ENCODE peak calls at places on chromosome 18, in ten cellular contexts. M is CD8-positive, alpha-beta T cell; I is transverse colon; D is AG10803; R is heart right ventricle; U is astrocyte of the spinal cord; G is omental fat pad; L is fibroblast of mammary gland; X is upper lobe of right lung; N is HFFc6. E is an unnamed sample.

GRCh38 chr18:23857756-23858155 is 156.8 kb upstream of the TTC39C start:
- DNase-seq in M (no peak), I (no peak), D (peak), R (no peak), U (peak), G (no peak), L (no peak), X (peak), N (peak), E (no peak)

GRCh38 chr18:13455960-13456471 is 237.5 kb downstream of the LDLRAD4 start:
- DNase-seq in M (no peak), I (no peak), D (no peak), R (no peak), U (no peak), G (no peak), L (no peak), X (no peak), N (no peak), E (no peak)

GRCh38 chr18:49123431-49123830 is 172.7 kb upstream of the SMAD7 start:
- DNase-seq in M (no peak), I (no peak), D (no peak), R (no peak), U (peak), G (no peak), L (peak), X (no peak), N (no peak), E (no peak)

GRCh38 chr18:80196528-80197320 is 50.6 kb downstream of the PARD6G start:
- DNase-seq in M (no peak), I (no peak), D (peak), R (no peak), U (peak), G (no peak), L (peak), X (no peak), N (peak), E (peak)

GRCh38 chr18:73717570-73717969 is 430.1 kb downstream of the FBXO15 start:
- DNase-seq in M (no peak), I (no peak), D (peak), R (no peak), U (peak), G (no peak), L (peak), X (no peak), N (peak), E (no peak)

GRCh38 chr18:68478246-68478645 is 236.7 kb downstream of the TMX3 start:
- DNase-seq in M (no peak), I (no peak), D (no peak), R (no peak), U (no peak), G (no peak), L (no peak), X (no peak), N (no peak), E (no peak)

GRCh38 chr18:6997802-6998201 is 119.8 kb downstream of the LAMA1 start:
- DNase-seq in M (no peak), I (no peak), D (peak), R (no peak), U (no peak), G (no peak), L (peak), X (no peak), N (no peak), E (no peak)

GRCh38 chr18:77067315-77068061 is 65.1 kb downstream of the MBP start:
- DNase-seq in M (peak), I (peak), D (peak), R (peak), U (peak), G (no peak), L (peak), X (peak), N (peak), E (peak)

GRCh38 chr18:8685141-8685913 is 20.0 kb upstream of the MTCL1 start:
- DNase-seq in M (no peak), I (no peak), D (peak), R (no peak), U (peak), G (no peak), L (peak), X (no peak), N (no peak), E (no peak)

GRCh38 chr18:35525795-35526475 is 28.2 kb upstream of the INO80C start:
- DNase-seq in M (no peak), I (no peak), D (no peak), R (no peak), U (no peak), G (no peak), L (no peak), X (no peak), N (no peak), E (no peak)

GRCh38 chr18:1797265-1797664 is 774.0 kb downstream of the METTL4 start:
- DNase-seq in M (no peak), I (no peak), D (no peak), R (no peak), U (no peak), G (no peak), L (no peak), X (no peak), N (no peak), E (no peak)

GRCh38 chr18:62425465-62426190 is 97.2 kb upstream of the ZCCHC2 start:
- DNase-seq in M (peak), I (peak), D (peak), R (peak), U (peak), G (peak), L (peak), X (no peak), N (peak), E (peak)

GRCh38 chr18:49476664-49477411 is 10.2 kb downstream of the C18orf32 start:
- DNase-seq in M (no peak), I (no peak), D (peak), R (no peak), U (peak), G (no peak), L (peak), X (peak), N (peak), E (peak)

GRCh38 chr18:12849548-12849947 is 34.5 kb downstream of the PTPN2 start:
- DNase-seq in M (no peak), I (no peak), D (no peak), R (no peak), U (no peak), G (no peak), L (no peak), X (no peak), N (no peak), E (peak)

GRCh38 chr18:38961880-38962279 is 1396.3 kb upstream of the CELF4 start:
- DNase-seq in M (no peak), I (no peak), D (no peak), R (no peak), U (no peak), G (no peak), L (no peak), X (no peak), N (no peak), E (no peak)

GRCh38 chr18:12366794-12367193 is 10.2 kb downstream of the AFG3L2 start:
- DNase-seq in M (no peak), I (no peak), D (no peak), R (no peak), U (no peak), G (no peak), L (no peak), X (no peak), N (no peak), E (no peak)

GRCh38 chr18:13576598-13576997 is 149.8 kb downstream of the FAM210A start:
- DNase-seq in M (no peak), I (no peak), D (no peak), R (no peak), U (no peak), G (no peak), L (no peak), X (no peak), N (no peak), E (no peak)

GRCh38 chr18:59383831-59384230 is 24.8 kb upstream of the LMAN1 start:
- DNase-seq in M (no peak), I (no peak), D (no peak), R (no peak), U (no peak), G (no peak), L (no peak), X (no peak), N (no peak), E (no peak)

GRCh38 chr18:32237024-32237423 is 47.2 kb downstream of the MEP1B start:
- DNase-seq in M (no peak), I (no peak), D (no peak), R (no peak), U (no peak), G (no peak), L (no peak), X (no peak), N (no peak), E (no peak)

GRCh38 chr18:30811580-30811979 is 231.0 kb downstream of the DSC3 start:
- DNase-seq in M (no peak), I (no peak), D (no peak), R (no peak), U (no peak), G (no peak), L (no peak), X (no peak), N (no peak), E (no peak)

GRCh38 chr18:63111549-63112402 is 207.8 kb downstream of the BCL2 start:
- DNase-seq in M (no peak), I (no peak), D (no peak), R (peak), U (no peak), G (no peak), L (no peak), X (no peak), N (no peak), E (no peak)

GRCh38 chr18:56711706-56712445 is 60.7 kb downstream of the WDR7 start:
- DNase-seq in M (no peak), I (no peak), D (peak), R (no peak), U (no peak), G (no peak), L (peak), X (no peak), N (no peak), E (peak)

GRCh38 chr18:8912348-8913057 is 190.0 kb upstream of the NDUFV2 start:
- DNase-seq in M (no peak), I (peak), D (no peak), R (no peak), U (no peak), G (no peak), L (no peak), X (peak), N (no peak), E (no peak)

GRCh38 chr18:13700153-13700552 is 26.2 kb downstream of the FAM210A start:
- DNase-seq in M (no peak), I (no peak), D (no peak), R (no peak), U (no peak), G (no peak), L (no peak), X (no peak), N (no peak), E (no peak)

GRCh38 chr18:49162226-49162848 is 211.6 kb upstream of the SMAD7 start:
- DNase-seq in M (no peak), I (no peak), D (no peak), R (no peak), U (no peak), G (no peak), L (no peak), X (no peak), N (no peak), E (no peak)

GRCh38 chr18:2883137-2883671 is 36.4 kb downstream of the EMILIN2 start:
- DNase-seq in M (peak), I (peak), D (no peak), R (no peak), U (no peak), G (no peak), L (no peak), X (no peak), N (no peak), E (no peak)

GRCh38 chr18:8870528-8870927 is 165.2 kb downstream of the MTCL1 start:
- DNase-seq in M (no peak), I (no peak), D (no peak), R (no peak), U (no peak), G (no peak), L (no peak), X (no peak), N (no peak), E (no peak)

GRCh38 chr18:76390452-76391035 is 104.5 kb downstream of the ZNF516 start:
- DNase-seq in M (no peak), I (no peak), D (no peak), R (no peak), U (no peak), G (no peak), L (no peak), X (no peak), N (no peak), E (no peak)

GRCh38 chr18:59792353-59792752 is 95.1 kb upstream of the CCBE1 start:
- DNase-seq in M (no peak), I (no peak), D (no peak), R (no peak), U (no peak), G (no peak), L (no peak), X (no peak), N (no peak), E (no peak)

GRCh38 chr18:36899289-36899688 is 70.4 kb downstream of the KIAA1328 start:
- DNase-seq in M (no peak), I (no peak), D (no peak), R (no peak), U (peak), G (no peak), L (peak), X (no peak), N (peak), E (peak)

GRCh38 chr18:66534110-66534509 is 69.8 kb downstream of the CDH19 start:
- DNase-seq in M (no peak), I (no peak), D (no peak), R (no peak), U (no peak), G (no peak), L (no peak), X (no peak), N (no peak), E (no peak)

GRCh38 chr18:36315736-36316135 is 18.2 kb downstream of the FHOD3 start:
- DNase-seq in M (no peak), I (no peak), D (peak), R (no peak), U (peak), G (no peak), L (peak), X (no peak), N (peak), E (no peak)

GRCh38 chr18:55587341-55588000 is 521 bp downstream of the TCF4 start:
- DNase-seq in M (no peak), I (no peak), D (peak), R (peak), U (peak), G (no peak), L (peak), X (no peak), N (no peak), E (peak)

GRCh38 chr18:25231327-25231691 is 120.7 kb downstream of the ZNF521 start:
- DNase-seq in M (no peak), I (no peak), D (no peak), R (no peak), U (no peak), G (no peak), L (no peak), X (no peak), N (no peak), E (no peak)

GRCh38 chr18:22088029-22088428 is 81.4 kb upstream of the GATA6 start:
- DNase-seq in M (no peak), I (peak), D (no peak), R (peak), U (no peak), G (no peak), L (peak), X (peak), N (no peak), E (peak)

GRCh38 chr18:49031511-49032188 is 80.9 kb upstream of the SMAD7 start:
- DNase-seq in M (peak), I (no peak), D (no peak), R (no peak), U (no peak), G (no peak), L (no peak), X (peak), N (no peak), E (no peak)

GRCh38 chr18:78580835-78581339 is 398.7 kb upstream of the SALL3 start:
- DNase-seq in M (no peak), I (no peak), D (no peak), R (no peak), U (no peak), G (no peak), L (no peak), X (no peak), N (no peak), E (no peak)
- TF ChIP-seq CTCF in M (no peak), I (no peak), D (no peak), R (no peak), U (no peak), G (no peak), L (no peak), X (peak), N (no peak), E (no peak)

GRCh38 chr18:43664487-43665008 is 387.3 kb upstream of the SYT4 start:
- DNase-seq in M (no peak), I (no peak), D (no peak), R (no peak), U (peak), G (no peak), L (no peak), X (no peak), N (no peak), E (no peak)

GRCh38 chr18:43665239-43665788 is 388.0 kb upstream of the SYT4 start:
- DNase-seq in M (no peak), I (no peak), D (peak), R (no peak), U (peak), G (no peak), L (peak), X (no peak), N (peak), E (peak)

GRCh38 chr18:43662657-43663056 is 385.4 kb upstream of the SYT4 start:
- DNase-seq in M (no peak), I (no peak), D (peak), R (no peak), U (peak), G (no peak), L (peak), X (no peak), N (peak), E (peak)

GRCh38 chr18:43663159-43663558 is 385.9 kb upstream of the SYT4 start:
- DNase-seq in M (no peak), I (no peak), D (no peak), R (no peak), U (no peak), G (no peak), L (no peak), X (no peak), N (no peak), E (no peak)

GRCh38 chr18:43661570-43661969 is 384.3 kb upstream of the SYT4 start:
- DNase-seq in M (no peak), I (no peak), D (peak), R (no peak), U (peak), G (no peak), L (peak), X (no peak), N (peak), E (peak)
- TF ChIP-seq CTCF in M (no peak), I (no peak), D (peak), R (peak), U (peak), G (no peak), L (peak), X (peak), N (peak), E (peak)

DNA sequence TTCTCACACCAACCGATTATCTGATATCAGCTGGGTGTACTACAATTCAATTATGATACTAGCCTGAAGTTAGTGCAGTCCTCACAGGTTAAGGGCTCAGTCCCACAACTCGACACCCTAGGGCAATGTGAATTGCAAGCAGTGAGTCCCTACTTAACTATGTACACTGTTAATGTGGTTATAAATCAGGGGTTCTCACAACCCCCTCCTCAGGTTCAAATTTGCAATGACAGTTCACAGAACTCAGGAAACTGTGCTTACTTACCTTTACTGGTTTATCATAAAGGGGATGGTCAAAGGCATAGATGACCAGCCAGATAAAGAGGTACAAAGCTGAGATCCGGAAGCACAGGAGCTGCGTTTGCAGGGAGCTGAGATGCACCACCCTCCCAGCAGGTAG is 1379.1 kb upstream of the CDH2 start:
- DNase-seq in M (no peak), I (no peak), D (no peak), R (no peak), U (no peak), G (no peak), L (no peak), X (no peak), N (no peak), E (no peak)
- TF ChIP-seq CTCF in M (no peak), I (no peak), D (no peak), R (no peak), U (no peak), G (no peak), L (no peak), X (no peak), N (no peak), E (no peak)

GRCh38 chr18:28961669-28962228 is 784.8 kb upstream of the CDH2 start:
- DNase-seq in M (no peak), I (no peak), D (peak), R (peak), U (no peak), G (no peak), L (peak), X (no peak), N (peak), E (peak)
- TF ChIP-seq CTCF in M (no peak), I (peak), D (peak), R (peak), U (peak), G (no peak), L (peak), X (peak), N (peak), E (peak)

GRCh38 chr18:10965104-10965503 is 184.3 kb downstream of the PIEZO2 start:
- DNase-seq in M (no peak), I (no peak), D (peak), R (no peak), U (no peak), G (no peak), L (no peak), X (no peak), N (no peak), E (peak)
- TF ChIP-seq CTCF in M (no peak), I (no peak), D (peak), R (no peak), U (no peak), G (no peak), L (no peak), X (no peak), N (no peak), E (no peak)

GRCh38 chr18:44973282-44973681 is 292.6 kb downstream of the SETBP1 start:
- DNase-seq in M (no peak), I (no peak), D (no peak), R (no peak), U (peak), G (no peak), L (peak), X (no peak), N (no peak), E (peak)
- TF ChIP-seq CTCF in M (no peak), I (no peak), D (peak), R (peak), U (peak), G (no peak), L (peak), X (no peak), N (no peak), E (peak)

GRCh38 chr18:27008575-27008974 is 143.1 kb upstream of the AQP4 start:
- DNase-seq in M (no peak), I (no peak), D (no peak), R (no peak), U (no peak), G (no peak), L (no peak), X (no peak), N (no peak), E (no peak)

GRCh38 chr18:27007880-27008279 is 142.4 kb upstream of the AQP4 start:
- DNase-seq in M (no peak), I (no peak), D (no peak), R (no peak), U (no peak), G (no peak), L (no peak), X (no peak), N (no peak), E (no peak)

GRCh38 chr18:27004056-27004829 is 138.7 kb upstream of the AQP4 start:
- DNase-seq in M (no peak), I (no peak), D (peak), R (no peak), U (peak), G (no peak), L (peak), X (no peak), N (no peak), E (peak)

GRCh38 chr18:27009293-27009692 is 143.8 kb upstream of the AQP4 start:
- DNase-seq in M (no peak), I (no peak), D (no peak), R (no peak), U (no peak), G (no peak), L (no peak), X (no peak), N (no peak), E (no peak)

GRCh38 chr18:27005589-27005988 is 140.1 kb upstream of the AQP4 start:
- DNase-seq in M (no peak), I (no peak), D (no peak), R (no peak), U (peak), G (no peak), L (peak), X (no peak), N (no peak), E (no peak)
- TF ChIP-seq CTCF in M (no peak), I (no peak), D (peak), R (peak), U (peak), G (no peak), L (peak), X (peak), N (no peak), E (no peak)